ENCODE peak calls at places on chromosome 5, in five cellular contexts. C, S, T, H and L are unnamed samples.

GRCh38 chr5:81393783-81394718 is at the start of gene ACOT12:
- DNase-seq in C (no peak), S (no peak), T (no peak), H (no peak), L (no peak)

GRCh38 chr5:57311251-57311650 is 137.4 kb downstream of the GPBP1 start:
- DNase-seq in C (no peak), S (no peak), T (no peak), H (no peak), L (no peak)

GRCh38 chr5:370311-370958 is 48.9 kb downstream of the AHRR start:
- DNase-seq in C (peak; percentile 3), S (no peak), T (no peak), H (peak; percentile 0), L (no peak)

GRCh38 chr5:92969191-92969780 is 611.7 kb downstream of the NR2F1-AS1 start:
- DNase-seq in C (no peak), S (no peak), T (no peak), H (no peak), L (no peak)

GRCh38 chr5:21810737-21811316 is 1042.3 kb downstream of the CDH12 start:
- DNase-seq in C (no peak), S (no peak), T (no peak), H (no peak), L (no peak)

GRCh38 chr5:125083932-125084331 is 337.5 kb upstream of the ZNF608 start:
- DNase-seq in C (no peak), S (no peak), T (no peak), H (no peak), L (no peak)

GRCh38 chr5:173530547-173530946 is 85.9 kb downstream of the BOD1 start:
- DNase-seq in C (no peak), S (no peak), T (no peak), H (no peak), L (no peak)

GRCh38 chr5:51651476-51651875 is 268.2 kb downstream of the ISL1 start:
- DNase-seq in C (no peak), S (no peak), T (no peak), H (no peak), L (no peak)

GRCh38 chr5:37757980-37758582 is 81.8 kb downstream of the GDNF start:
- DNase-seq in C (no peak), S (no peak), T (no peak), H (no peak), L (no peak)

GRCh38 chr5:113447651-113448050 is 12.9 kb upstream of the TSSK1B start:
- DNase-seq in C (no peak), S (no peak), T (no peak), H (no peak), L (no peak)

GRCh38 chr5:160970605-160971191 is 118.7 kb upstream of the ATP10B start:
- DNase-seq in C (no peak), S (no peak), T (no peak), H (no peak), L (no peak)

GRCh38 chr5:150068472-150068871 is 17.9 kb downstream of the CSF1R start:
- DNase-seq in C (no peak), S (no peak), T (peak; percentile 34), H (peak; percentile 54), L (no peak)

GRCh38 chr5:111129938-111130337 is 37.8 kb downstream of the WDR36 start:
- DNase-seq in C (no peak), S (no peak), T (no peak), H (no peak), L (no peak)

GRCh38 chr5:124234022-124234899 is 512.2 kb downstream of the ZNF608 start:
- DNase-seq in C (no peak), S (no peak), T (no peak), H (no peak), L (no peak)

GRCh38 chr5:138353550-138353893 is 1.0 kb downstream of the KDM3B start:
- DNase-seq in C (no peak), S (no peak), T (no peak), H (no peak), L (no peak)

GRCh38 chr5:154058055-154059038 is 19.6 kb downstream of the MFAP3 start:
- DNase-seq in C (peak; percentile 26), S (no peak), T (no peak), H (peak; percentile 26), L (no peak)

GRCh38 chr5:151128817-151129216 is 28.8 kb downstream of the ANXA6 start:
- DNase-seq in C (no peak), S (no peak), T (no peak), H (no peak), L (no peak)

GRCh38 chr5:15757103-15757502 is 257.1 kb downstream of the FBXL7 start:
- DNase-seq in C (no peak), S (no peak), T (no peak), H (no peak), L (no peak)

DNA sequence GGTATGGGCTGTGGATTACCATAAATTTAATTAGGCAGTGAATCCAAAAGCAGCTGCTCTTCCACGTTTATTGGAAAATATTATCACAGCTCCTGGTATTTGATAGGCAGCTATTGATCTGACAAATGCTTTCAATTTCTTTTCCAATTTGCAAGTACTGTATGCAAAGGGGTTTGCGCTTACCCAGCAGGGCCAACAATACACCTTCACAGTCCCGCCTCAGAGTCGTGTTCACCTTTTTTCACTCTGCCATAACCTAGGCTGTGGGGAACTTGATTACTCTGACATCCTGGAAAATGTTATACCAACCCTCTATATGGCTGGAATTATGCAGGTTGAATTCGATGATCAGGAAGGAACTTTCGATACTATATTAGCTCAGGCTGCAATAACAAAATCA is 32.3 kb upstream of the TENT4A start:
- DNase-seq in C (no peak), S (no peak), T (no peak), H (no peak), L (no peak)
- H3K4me3 ChIP-seq in C (no peak overlapping the region), S (no peak overlapping the region), T (no peak overlapping the region), H (no peak overlapping the region), L (no peak overlapping the region)

GRCh38 chr5:109409844-109410388 is at the start of gene PJA2:
- DNase-seq in C (peak; percentile 98), S (peak; percentile 99), T (peak; percentile 99), H (peak; percentile 98), L (peak; percentile 99)

GRCh38 chr5:109409061-109409843 is 522 bp downstream of the PJA2 start:
- DNase-seq in C (peak; percentile 75), S (peak; percentile 71), T (peak; percentile 83), H (peak; percentile 73), L (peak; percentile 65)

GRCh38 chr5:109411627-109412026 is 1.9 kb upstream of the PJA2 start:
- DNase-seq in C (no peak), S (no peak), T (no peak), H (no peak), L (no peak)

GRCh38 chr5:109411175-109411514 is 1.4 kb upstream of the PJA2 start:
- DNase-seq in C (no peak), S (no peak), T (no peak), H (no peak), L (no peak)

DNA sequence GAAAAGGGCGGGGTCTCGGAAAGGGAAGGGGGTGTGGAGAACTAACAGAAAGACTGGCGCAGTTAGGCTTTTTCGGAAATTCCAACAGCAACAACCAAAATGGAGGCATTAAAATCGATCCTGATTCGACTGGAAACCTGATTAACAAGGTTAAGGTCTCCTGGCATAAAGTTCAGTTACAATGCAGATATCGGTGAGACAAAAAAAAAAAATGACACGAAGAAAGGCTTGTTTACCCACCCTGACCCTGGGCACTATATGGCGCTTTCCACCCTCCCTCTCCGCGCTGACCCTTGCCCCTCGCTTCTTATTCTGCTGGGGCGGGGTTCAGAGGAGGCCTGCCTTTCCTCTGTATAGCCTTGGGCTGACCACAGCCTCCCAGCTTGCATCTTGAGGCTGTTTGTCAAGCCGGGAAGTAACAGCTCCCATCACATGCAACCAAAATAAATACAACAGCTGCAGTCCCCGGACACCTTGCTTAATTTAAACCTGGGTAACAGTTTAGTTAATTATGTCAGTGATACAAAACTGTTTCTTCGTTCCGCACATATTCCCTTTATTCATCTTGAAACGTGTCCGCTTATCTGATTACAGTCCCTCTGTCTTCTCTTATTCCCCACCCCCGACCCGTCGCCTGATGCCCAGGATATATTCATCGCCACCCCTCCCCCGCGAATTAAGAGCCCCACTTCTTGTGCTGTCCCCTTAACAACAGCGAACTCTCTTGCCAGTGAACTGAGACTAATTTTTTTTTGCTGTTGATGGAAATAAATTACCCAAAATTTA is 808 bp upstream of the PJA2 start:
- DNase-seq in C (peak; percentile 87), S (peak; percentile 81), T (peak; percentile 84), H (peak; percentile 85), L (peak; percentile 72)
- TF ChIP-seq CTCF in C (no peak), S (no peak), T (no peak), H (no peak), L (no peak)

DNA sequence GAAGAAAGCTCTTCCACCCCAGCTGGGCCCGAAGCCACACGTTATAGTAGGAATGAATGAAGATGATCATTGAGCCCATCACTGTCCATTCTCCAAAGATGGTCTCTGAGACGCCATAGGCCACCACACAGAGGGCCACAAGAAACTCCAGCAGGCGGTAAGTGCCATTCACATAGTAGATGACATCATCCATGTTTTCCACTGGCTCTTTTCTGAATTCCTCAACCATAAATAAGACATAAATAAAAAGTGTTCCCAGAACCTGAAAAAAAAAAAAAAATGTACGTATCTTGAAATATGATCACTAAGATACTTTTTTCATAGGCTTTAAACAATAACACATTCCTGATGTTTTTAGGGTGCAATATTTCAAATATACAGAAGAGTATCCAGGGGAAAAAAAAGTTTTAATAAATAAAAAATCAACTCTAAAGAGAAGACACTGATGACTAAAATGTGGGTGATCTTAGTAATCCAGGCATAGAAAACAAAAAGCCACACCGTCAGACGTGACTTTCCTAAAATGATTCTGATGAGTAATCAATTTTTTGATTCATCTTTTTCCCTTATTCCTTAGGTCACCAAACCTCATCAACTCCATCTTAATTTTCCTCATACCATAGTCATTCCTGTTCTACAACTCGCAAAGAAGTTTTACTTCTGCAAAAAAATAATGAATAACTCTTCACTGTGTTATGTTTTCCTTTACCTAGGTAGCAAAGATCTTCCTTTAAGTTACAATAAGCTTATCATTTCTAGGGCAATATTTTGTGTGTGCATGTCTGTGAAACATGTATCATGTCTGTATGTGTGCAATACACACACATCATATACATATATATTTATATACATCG is 47.8 kb downstream of the RNF145 start:
- DNase-seq in C (no peak), S (no peak), T (no peak), H (no peak), L (no peak)
- H3K36me3 ChIP-seq in C (peaks cover 28% of the 10 kb centered on the region), S (no peaks in the 10 kb centered on the region), T (no peaks in the 10 kb centered on the region), H (no peaks in the 10 kb centered on the region), L (peaks cover 68% of the 10 kb centered on the region)

DNA sequence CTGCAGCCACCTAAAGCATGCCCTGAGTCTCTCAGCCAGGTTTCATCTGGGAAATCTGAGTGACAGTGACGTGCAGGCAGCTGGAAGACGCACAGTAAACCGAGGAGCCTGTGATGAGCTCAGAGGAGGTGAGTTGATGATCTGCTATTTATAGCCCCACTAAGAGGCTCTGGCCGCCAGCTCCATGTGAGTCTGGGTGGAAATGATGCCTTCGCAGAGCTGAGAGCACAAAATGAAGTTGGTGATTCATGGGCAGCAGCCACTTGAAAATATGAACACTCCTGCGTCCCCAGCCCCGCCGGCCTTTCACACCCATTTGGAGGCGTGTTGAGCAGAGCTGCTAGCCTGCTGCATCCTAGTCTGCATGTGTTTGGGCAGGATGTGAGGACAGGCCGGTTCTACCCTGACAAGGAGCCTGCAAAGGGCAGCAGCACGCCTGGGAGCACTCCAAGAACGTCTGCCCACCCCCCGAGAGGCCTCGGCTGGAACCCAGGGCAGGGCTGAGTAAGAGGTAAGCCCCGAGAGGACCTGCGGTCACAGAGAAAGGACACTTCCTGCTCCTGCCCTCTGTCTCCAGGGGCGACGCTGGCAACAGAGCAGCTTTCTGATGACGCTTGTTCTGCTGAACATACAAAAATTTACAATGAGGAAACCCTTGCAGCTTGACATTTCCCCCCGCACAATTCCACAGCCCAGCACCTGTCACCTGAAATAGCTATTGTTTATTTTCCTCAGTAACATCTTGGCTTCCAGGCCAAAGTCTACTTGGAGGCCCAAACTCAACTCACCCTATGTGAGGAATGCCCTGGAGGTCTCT is 25.1 kb upstream of the CDKN2AIPNL start:
- DNase-seq in C (peak; percentile 86), S (peak; percentile 40), T (peak; percentile 86), H (peak; percentile 76), L (peak; percentile 62)
- H3K4me3 ChIP-seq in C (peak overlapping the region; percentile 10), S (no peak overlapping the region), T (peak overlapping the region; percentile 9), H (no peak overlapping the region), L (peak overlapping the region; percentile 43)